ENCODE peak calls at places on chromosomes 11 and 22, in eight cellular contexts. G is right lobe of liver; U is activated CD8-positive, alpha-beta T cell treated with anti-CD3 and anti-CD28 coated beads for 36 hours; Y is WTC11; P is IMR-90; C is endothelial cell; T is activated B cell treated with CpG ODN at 0.5 μM for 24 hours; N is HFF-Myc. M is an unnamed sample.

GRCh38 chr11:116868066-116868465 is 30.6 kb upstream of the APOA1 start:
- DNase-seq in U (no peak), G (no peak), C (no peak), Y (no peak), T (no peak), N (no peak), P (no peak), M (no peak)

GRCh38 chr11:47924184-47924671 is 56.1 kb upstream of the PTPRJ start:
- DNase-seq in Y (no peak), N (no peak), G (peak), P (peak), U (peak), C (no peak), T (no peak), M (no peak)

GRCh38 chr11:76802621-76803020 is 19.5 kb downstream of the TSKU start:
- DNase-seq in P (no peak), G (no peak), N (no peak), Y (no peak), C (no peak), T (no peak), U (no peak), M (no peak)

GRCh38 chr22:42791721-42792452 is 65.2 kb downstream of the ARFGAP3 start:
- DNase-seq in P (no peak), C (no peak), U (no peak), Y (no peak), T (no peak), G (no peak), N (no peak), M (no peak)

GRCh38 chr11:105884436-105884835 is 137.6 kb downstream of the MSANTD4 start:
- DNase-seq in N (no peak), Y (no peak), C (no peak), T (no peak), G (no peak), U (no peak), P (no peak), M (no peak)

GRCh38 chr11:118521892-118522311 is 5.4 kb upstream of the TTC36 start:
- DNase-seq in C (no peak), U (no peak), T (no peak), N (no peak), Y (no peak), G (no peak), P (no peak), M (no peak)

GRCh38 chr11:20010861-20011225 is 149.4 kb downstream of the DBX1 start:
- DNase-seq in Y (no peak), N (no peak), G (no peak), U (no peak), C (no peak), T (no peak), P (no peak), M (peak)

GRCh38 chr11:1782831-1783724 is 19.4 kb upstream of the CTSD start:
- DNase-seq in P (peak), N (peak), G (no peak), C (no peak), U (no peak), T (no peak), Y (no peak), M (no peak)

GRCh38 chr11:111299111-111300026 is 1.0 kb downstream of the POU2AF3 start:
- DNase-seq in Y (peak), P (peak), C (peak), N (no peak), U (peak), T (peak), G (peak), M (no peak)

GRCh38 chr11:2949920-2950319 is 20.7 kb upstream of the PHLDA2 start:
- DNase-seq in U (no peak), P (no peak), C (no peak), G (no peak), Y (no peak), N (no peak), T (no peak), M (no peak)

GRCh38 chr22:37893583-37893983 is 12.5 kb upstream of the MICALL1 start:
- DNase-seq in C (no peak), N (no peak), T (no peak), G (no peak), Y (no peak), U (no peak), P (no peak), M (no peak)

GRCh38 chr22:19514831-19515565 is 9.2 kb downstream of the CLDN5 start:
- DNase-seq in C (no peak), P (peak), N (no peak), Y (no peak), U (no peak), G (no peak), T (no peak), M (peak)

GRCh38 chr11:90747057-90747456 is 524.2 kb upstream of the CHORDC1 start:
- DNase-seq in U (no peak), Y (no peak), T (no peak), N (no peak), G (no peak), C (no peak), P (no peak), M (no peak)

GRCh38 chr11:77188323-77188911 is 60.4 kb downstream of the MYO7A start:
- DNase-seq in G (peak), T (peak), N (peak), Y (peak), C (peak), U (peak), P (peak), M (peak)

GRCh38 chr11:16365456-16366355 is 9.4 kb upstream of the SOX6 start:
- DNase-seq in P (peak), T (no peak), N (no peak), U (no peak), Y (no peak), C (no peak), G (no peak), M (no peak)

GRCh38 chr11:2533642-2534115 is 88.9 kb downstream of the KCNQ1 start:
- DNase-seq in P (peak), Y (peak), G (peak), T (no peak), N (peak), U (peak), C (peak), M (no peak)

GRCh38 chr11:87280143-87280542 is 242.4 kb downstream of the TMEM135 start:
- DNase-seq in C (no peak), T (no peak), U (no peak), P (no peak), G (no peak), N (no peak), Y (no peak), M (no peak)

GRCh38 chr11:15059132-15059531 is 14.3 kb upstream of the CALCB start:
- DNase-seq in N (no peak), G (no peak), Y (no peak), P (no peak), T (no peak), C (no peak), U (peak), M (no peak)

GRCh38 chr11:108887436-108888238 is 222.8 kb downstream of the DDX10 start:
- DNase-seq in C (no peak), P (no peak), U (peak), G (no peak), Y (no peak), N (no peak), T (no peak), M (no peak)

GRCh38 chr11:69386594-69387408 is 92.8 kb downstream of the MYEOV start:
- DNase-seq in U (no peak), G (no peak), T (peak), C (no peak), P (no peak), Y (no peak), N (no peak), M (no peak)

GRCh38 chr11:64004590-64004984 is 18.3 kb downstream of the OTUB1 start:
- DNase-seq in Y (no peak), N (no peak), P (no peak), T (no peak), G (no peak), U (no peak), C (no peak), M (no peak)

GRCh38 chr11:20156876-20157613 is 3.2 kb downstream of the DBX1 start:
- DNase-seq in P (no peak), Y (peak), U (peak), G (no peak), C (no peak), N (no peak), T (peak), M (no peak)

GRCh38 chr11:32053151-32053550 is 37.7 kb upstream of the RCN1 start:
- DNase-seq in C (no peak), Y (no peak), P (no peak), T (no peak), U (no peak), N (no peak), G (no peak), M (no peak)

GRCh38 chr11:19193916-19194315 is 7.9 kb downstream of the CSRP3 start:
- DNase-seq in P (no peak), T (no peak), Y (no peak), U (no peak), N (no peak), G (no peak), C (no peak), M (no peak)

GRCh38 chr11:57254631-57255030 is 17.6 kb upstream of the APLNR start:
- DNase-seq in C (no peak), T (no peak), P (no peak), N (no peak), U (no peak), Y (no peak), G (no peak), M (no peak)

GRCh38 chr11:100624346-100624745 is 62.7 kb upstream of the ARHGAP42 start:
- DNase-seq in G (no peak), U (no peak), Y (no peak), P (peak), T (no peak), C (no peak), N (no peak), M (no peak)

GRCh38 chr22:19519041-19519926 is 4.9 kb downstream of the CLDN5 start:
- DNase-seq in N (no peak), G (no peak), Y (no peak), U (no peak), C (no peak), T (no peak), P (no peak), M (no peak)

GRCh38 chr11:65314501-65315203 is at the start of gene CDC42EP2:
- DNase-seq in G (peak), U (peak), C (peak), T (peak), P (peak), N (no peak), Y (peak), M (peak)

GRCh38 chr11:65452806-65453490 is 30.4 kb downstream of the NEAT1 start:
- DNase-seq in U (no peak), T (no peak), N (peak), Y (no peak), C (no peak), G (peak), P (peak), M (no peak)

GRCh38 chr11:33970984-33971466 is 79.1 kb upstream of the LMO2 start:
- DNase-seq in G (no peak), P (peak), C (peak), U (peak), Y (peak), N (peak), T (no peak), M (peak)

GRCh38 chr11:126718319-126718718 is 282.3 kb downstream of the KIRREL3 start:
- DNase-seq in C (no peak), U (no peak), T (no peak), G (no peak), Y (no peak), P (peak), N (no peak), M (no peak)

GRCh38 chr22:30192427-30192826 is 54.1 kb downstream of the LIF start:
- DNase-seq in P (no peak), U (no peak), C (no peak), T (no peak), N (no peak), G (no peak), Y (no peak), M (no peak)

DNA sequence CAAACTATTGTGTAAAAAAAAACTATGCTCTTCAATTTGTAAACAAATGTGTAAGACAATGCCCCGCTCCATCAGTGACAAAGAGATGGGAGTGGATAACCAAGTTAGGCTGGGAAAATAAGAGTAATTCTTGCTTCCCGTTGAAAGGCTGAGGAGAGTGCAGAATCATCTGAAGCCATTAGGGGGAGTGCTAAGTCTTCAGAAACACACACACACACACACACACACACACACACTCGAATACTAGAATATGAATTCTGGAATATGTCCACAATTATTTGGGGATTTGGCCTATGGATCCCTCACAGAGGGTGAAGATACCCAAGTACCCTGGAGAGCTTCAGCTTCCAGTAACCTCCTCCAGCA is 27.8 kb upstream of the ROBO3 start:
- DNase-seq in C (peak), N (peak), U (peak), G (no peak), P (peak), T (no peak), Y (no peak), M (peak)
- TF ChIP-seq CTCF in C (no peak), N (peak), U (peak), G (no peak), P (peak), T (no peak), Y (no peak), M (peak)

GRCh38 chr11:72494109-72494429 is 59.7 kb upstream of the CLPB start:
- DNase-seq in U (no peak), C (no peak), T (no peak), G (no peak), P (no peak), Y (no peak), N (no peak), M (no peak)

GRCh38 chr11:72491001-72491400 is 56.7 kb upstream of the CLPB start:
- DNase-seq in G (no peak), U (no peak), T (no peak), C (no peak), P (peak), Y (no peak), N (no peak), M (no peak)

GRCh38 chr11:72497731-72498130 is 63.4 kb upstream of the CLPB start:
- DNase-seq in U (no peak), P (no peak), T (no peak), Y (no peak), N (no peak), G (no peak), C (no peak), M (peak)

DNA sequence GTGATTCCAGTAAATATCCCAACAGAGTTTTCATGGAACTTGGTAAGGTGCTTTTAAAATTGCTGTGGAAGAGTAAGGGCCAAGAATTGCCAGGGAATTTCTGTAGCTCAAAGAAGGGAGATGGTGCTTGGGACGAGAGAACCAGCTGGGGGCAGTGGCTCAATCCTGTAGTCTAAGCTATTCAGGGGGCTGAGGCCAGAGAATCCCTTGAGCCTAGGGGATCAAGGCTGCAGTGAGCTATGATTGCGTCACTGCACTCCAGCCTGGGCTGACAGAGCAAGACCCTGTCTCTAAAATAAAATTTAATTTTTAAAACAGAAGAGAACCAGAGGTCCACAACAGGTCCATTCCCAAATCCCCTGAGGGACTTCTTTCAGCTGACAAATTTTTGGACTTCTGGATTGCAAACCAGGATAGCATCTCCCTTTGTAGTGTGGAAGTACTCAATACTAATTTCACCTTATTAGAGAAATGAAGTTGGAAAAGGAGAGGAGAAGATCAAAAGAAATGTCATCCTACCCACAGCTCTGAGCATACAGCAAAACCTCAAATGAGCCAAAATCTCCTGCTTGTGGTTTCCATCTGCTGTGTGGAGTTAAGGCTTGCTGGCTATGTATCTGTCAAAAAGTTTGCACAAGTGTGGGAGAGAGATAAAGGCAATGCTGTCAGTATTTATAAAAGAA is 59.2 kb upstream of the CLPB start:
- DNase-seq in U (no peak), P (no peak), T (no peak), N (no peak), G (no peak), Y (no peak), C (no peak), M (no peak)
- TF ChIP-seq CTCF in U (no peak), P (no peak), T (no peak), N (no peak), G (no peak), Y (no peak), C (no peak), M (no peak)

GRCh38 chr11:60771146-60771545 is 14.0 kb upstream of the MS4A10 start:
- DNase-seq in N (no peak), T (no peak), C (no peak), G (peak), U (no peak), Y (no peak), P (no peak), M (no peak)

GRCh38 chr11:60771879-60772525 is 13.1 kb upstream of the MS4A10 start:
- DNase-seq in P (peak), T (no peak), U (no peak), C (no peak), G (peak), Y (no peak), N (no peak), M (no peak)

GRCh38 chr11:60769273-60769672 is 12.6 kb downstream of the MS4A15 start:
- DNase-seq in U (no peak), G (no peak), N (no peak), P (no peak), Y (no peak), C (no peak), T (no peak), M (no peak)

GRCh38 chr11:60768202-60768601 is 11.5 kb downstream of the MS4A15 start:
- DNase-seq in N (no peak), C (no peak), G (no peak), U (no peak), P (no peak), Y (no peak), T (no peak), M (no peak)

DNA sequence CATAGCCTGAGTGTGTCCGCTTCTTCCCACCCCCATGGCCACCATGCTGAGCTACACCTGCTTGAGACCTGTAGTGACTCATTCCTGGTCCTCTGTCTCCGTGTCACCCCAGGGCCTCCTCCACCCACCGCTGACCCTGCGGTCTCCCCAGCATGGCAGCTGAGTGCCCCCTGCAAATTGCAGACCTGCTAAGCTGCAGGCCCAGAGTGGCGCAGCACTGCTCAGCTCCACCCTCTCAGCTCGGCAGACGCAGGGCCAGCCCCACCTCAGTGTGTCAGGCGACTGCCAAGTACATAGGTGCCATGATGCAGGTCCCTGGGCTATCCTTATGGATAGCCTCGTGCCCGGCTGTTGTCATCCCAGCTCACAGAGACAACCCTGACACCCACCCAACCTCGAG is 13.1 kb downstream of the MS4A15 start:
- DNase-seq in G (no peak), U (no peak), Y (no peak), N (no peak), C (no peak), P (no peak), T (no peak), M (no peak)
- TF ChIP-seq CTCF in G (no peak), U (no peak), Y (no peak), N (no peak), C (no peak), P (no peak), T (no peak), M (no peak)

GRCh38 chr22:50508897-50509296 is 873 bp downstream of the NCAPH2 start:
- DNase-seq in Y (no peak), C (no peak), N (no peak), T (no peak), G (no peak), P (no peak), U (no peak), M (no peak)

GRCh38 chr22:50506611-50507420 is 686 bp downstream of the LMF2 start:
- DNase-seq in C (no peak), T (no peak), Y (no peak), G (no peak), P (no peak), N (no peak), U (no peak), M (no peak)

GRCh38 chr22:50505776-50506610 is 1.5 kb downstream of the LMF2 start:
- DNase-seq in G (no peak), T (no peak), C (no peak), U (no peak), P (no peak), Y (no peak), N (no peak), M (no peak)

GRCh38 chr22:50507991-50508884 is at the start of gene NCAPH2:
- DNase-seq in G (peak), P (peak), T (peak), U (peak), C (peak), Y (peak), N (peak), M (peak)

GRCh38 chr22:50507421-50507990 is at the start of gene LMF2:
- DNase-seq in N (no peak), G (peak), P (no peak), T (peak), C (peak), U (peak), Y (peak), M (peak)
- TF ChIP-seq CTCF in N (no peak), G (no peak), P (no peak), T (no peak), C (no peak), U (no peak), Y (no peak), M (no peak)

GRCh38 chr22:44890416-44891292 is 119.2 kb downstream of the PHF21B start:
- DNase-seq in C (no peak), G (peak), P (no peak), Y (no peak), U (no peak), T (no peak), N (no peak), M (no peak)
- TF ChIP-seq CTCF in C (no peak), G (no peak), P (no peak), Y (no peak), U (no peak), T (no peak), N (no peak), M (no peak)

GRCh38 chr22:41697126-41697775 is 2.1 kb upstream of the MEI1 start:
- DNase-seq in T (peak), N (peak), P (peak), G (peak), Y (peak), U (peak), C (peak), M (peak)
- TF ChIP-seq CTCF in T (peak), N (peak), P (peak), G (peak), Y (peak), U (peak), C (peak), M (peak)

GRCh38 chr11:123597859-123598258 is 56.6 kb downstream of the SCN3B start:
- DNase-seq in T (no peak), Y (no peak), G (no peak), U (no peak), N (no peak), P (no peak), C (no peak), M (no peak)
- TF ChIP-seq CTCF in T (no peak), Y (no peak), G (no peak), U (no peak), N (no peak), P (no peak), C (no peak), M (no peak)

GRCh38 chr11:45017329-45017728 is 66.6 kb upstream of the TP53I11 start:
- DNase-seq in C (peak), T (no peak), U (no peak), Y (peak), G (no peak), P (no peak), N (no peak), M (no peak)
- TF ChIP-seq CTCF in C (peak), T (no peak), U (no peak), Y (peak), G (no peak), P (no peak), N (no peak), M (no peak)

M was measured in D721Med.